ENCODE peak calls at places on chromosomes 11 and 22, in six cellular contexts. One of them, this sample, is unnamed.

GRCh38 chr11:19777032-19777341 is 64.3 kb downstream of the NAV2 start:
- DNase-seq in transverse colon: peak
- DNase-seq in CD8-positive, alpha-beta T cell: no peak
- DNase-seq in left lung: peak
- DNase-seq in K562: no peak
- DNase-seq in dorsolateral prefrontal cortex: no peak
- DNase-seq in this sample: no peak

GRCh38 chr11:116879789-116880402 is 42.5 kb upstream of the APOA1 start:
- DNase-seq in dorsolateral prefrontal cortex: no peak
- DNase-seq in transverse colon: no peak
- DNase-seq in CD8-positive, alpha-beta T cell: no peak
- DNase-seq in K562: peak
- DNase-seq in left lung: no peak
- DNase-seq in this sample: peak

GRCh38 chr11:8839957-8840945 is 70.7 kb upstream of the AKIP1 start:
- DNase-seq in dorsolateral prefrontal cortex: peak
- DNase-seq in left lung: no peak
- DNase-seq in transverse colon: peak
- DNase-seq in CD8-positive, alpha-beta T cell: no peak
- DNase-seq in K562: no peak
- DNase-seq in this sample: peak

GRCh38 chr11:47253660-47254059 is 4.1 kb upstream of the NR1H3 start:
- DNase-seq in K562: no peak
- DNase-seq in CD8-positive, alpha-beta T cell: no peak
- DNase-seq in dorsolateral prefrontal cortex: no peak
- DNase-seq in left lung: no peak
- DNase-seq in transverse colon: peak
- DNase-seq in this sample: no peak

GRCh38 chr11:112225753-112226061 is 521 bp upstream of the PTS start:
- DNase-seq in CD8-positive, alpha-beta T cell: no peak
- DNase-seq in left lung: no peak
- DNase-seq in K562: no peak
- DNase-seq in dorsolateral prefrontal cortex: no peak
- DNase-seq in transverse colon: peak
- DNase-seq in this sample: no peak

GRCh38 chr11:46120711-46121327 is 435 bp downstream of the PHF21A start:
- DNase-seq in CD8-positive, alpha-beta T cell: no peak
- DNase-seq in K562: peak
- DNase-seq in dorsolateral prefrontal cortex: peak
- DNase-seq in transverse colon: peak
- DNase-seq in left lung: no peak
- DNase-seq in this sample: peak

GRCh38 chr11:8925711-8926110 is 7.0 kb downstream of the C11orf16 start:
- DNase-seq in CD8-positive, alpha-beta T cell: no peak
- DNase-seq in dorsolateral prefrontal cortex: no peak
- DNase-seq in K562: no peak
- DNase-seq in transverse colon: no peak
- DNase-seq in left lung: no peak
- DNase-seq in this sample: no peak

GRCh38 chr22:41564563-41564962 is 3.8 kb downstream of the CSDC2 start:
- DNase-seq in CD8-positive, alpha-beta T cell: no peak
- DNase-seq in dorsolateral prefrontal cortex: no peak
- DNase-seq in transverse colon: no peak
- DNase-seq in K562: no peak
- DNase-seq in left lung: no peak
- DNase-seq in this sample: no peak

GRCh38 chr22:45268167-45268957 is 16.4 kb upstream of the UPK3A start:
- DNase-seq in dorsolateral prefrontal cortex: no peak
- DNase-seq in left lung: no peak
- DNase-seq in CD8-positive, alpha-beta T cell: no peak
- DNase-seq in transverse colon: peak
- DNase-seq in K562: no peak
- DNase-seq in this sample: no peak

GRCh38 chr11:120516461-120517389 is 5.2 kb downstream of the GRIK4 start:
- DNase-seq in K562: no peak
- DNase-seq in left lung: peak
- DNase-seq in dorsolateral prefrontal cortex: no peak
- DNase-seq in CD8-positive, alpha-beta T cell: no peak
- DNase-seq in transverse colon: no peak
- DNase-seq in this sample: no peak

GRCh38 chr22:19554834-19555404 is 30.7 kb upstream of the CLDN5 start:
- DNase-seq in transverse colon: no peak
- DNase-seq in K562: no peak
- DNase-seq in CD8-positive, alpha-beta T cell: no peak
- DNase-seq in left lung: no peak
- DNase-seq in dorsolateral prefrontal cortex: no peak
- DNase-seq in this sample: peak

GRCh38 chr11:71086687-71087258 is 165.6 kb downstream of the SHANK2 start:
- DNase-seq in K562: peak
- DNase-seq in CD8-positive, alpha-beta T cell: no peak
- DNase-seq in left lung: no peak
- DNase-seq in transverse colon: no peak
- DNase-seq in dorsolateral prefrontal cortex: peak
- DNase-seq in this sample: peak

GRCh38 chr11:110858556-110858921 is 146.3 kb upstream of the ARHGAP20 start:
- DNase-seq in dorsolateral prefrontal cortex: no peak
- DNase-seq in CD8-positive, alpha-beta T cell: no peak
- DNase-seq in left lung: no peak
- DNase-seq in transverse colon: peak
- DNase-seq in K562: no peak
- DNase-seq in this sample: peak

GRCh38 chr22:47091241-47091691 is 328.8 kb downstream of the TBC1D22A start:
- DNase-seq in CD8-positive, alpha-beta T cell: no peak
- DNase-seq in dorsolateral prefrontal cortex: no peak
- DNase-seq in transverse colon: no peak
- DNase-seq in K562: peak
- DNase-seq in left lung: no peak
- DNase-seq in this sample: no peak

GRCh38 chr22:48575567-48576332 is 1251.9 kb downstream of the BRD1 start:
- DNase-seq in transverse colon: no peak
- DNase-seq in CD8-positive, alpha-beta T cell: no peak
- DNase-seq in dorsolateral prefrontal cortex: no peak
- DNase-seq in left lung: peak
- DNase-seq in K562: no peak
- DNase-seq in this sample: no peak
- H3K4me3 ChIP-seq in transverse colon: peak
- H3K4me3 ChIP-seq in CD8-positive, alpha-beta T cell: no peak
- H3K4me3 ChIP-seq in dorsolateral prefrontal cortex: peak
- H3K4me3 ChIP-seq in left lung: no peak
- H3K4me3 ChIP-seq in K562: no peak
- H3K4me3 ChIP-seq in this sample: no peak

GRCh38 chr22:48941903-48942625 is 885.6 kb downstream of the BRD1 start:
- DNase-seq in CD8-positive, alpha-beta T cell: no peak
- DNase-seq in left lung: no peak
- DNase-seq in transverse colon: peak
- DNase-seq in K562: no peak
- DNase-seq in dorsolateral prefrontal cortex: no peak
- DNase-seq in this sample: no peak

GRCh38 chr22:48938741-48939140 is 888.9 kb downstream of the BRD1 start:
- DNase-seq in CD8-positive, alpha-beta T cell: no peak
- DNase-seq in transverse colon: peak
- DNase-seq in K562: no peak
- DNase-seq in left lung: no peak
- DNase-seq in dorsolateral prefrontal cortex: no peak
- DNase-seq in this sample: no peak

GRCh38 chr22:48939441-48940265 is 888.0 kb downstream of the BRD1 start:
- DNase-seq in transverse colon: peak
- DNase-seq in CD8-positive, alpha-beta T cell: no peak
- DNase-seq in K562: no peak
- DNase-seq in left lung: no peak
- DNase-seq in dorsolateral prefrontal cortex: no peak
- DNase-seq in this sample: no peak

GRCh38 chr22:48940988-48941902 is 886.4 kb downstream of the BRD1 start:
- DNase-seq in left lung: no peak
- DNase-seq in transverse colon: peak
- DNase-seq in dorsolateral prefrontal cortex: no peak
- DNase-seq in K562: no peak
- DNase-seq in CD8-positive, alpha-beta T cell: no peak
- DNase-seq in this sample: no peak

DNA sequence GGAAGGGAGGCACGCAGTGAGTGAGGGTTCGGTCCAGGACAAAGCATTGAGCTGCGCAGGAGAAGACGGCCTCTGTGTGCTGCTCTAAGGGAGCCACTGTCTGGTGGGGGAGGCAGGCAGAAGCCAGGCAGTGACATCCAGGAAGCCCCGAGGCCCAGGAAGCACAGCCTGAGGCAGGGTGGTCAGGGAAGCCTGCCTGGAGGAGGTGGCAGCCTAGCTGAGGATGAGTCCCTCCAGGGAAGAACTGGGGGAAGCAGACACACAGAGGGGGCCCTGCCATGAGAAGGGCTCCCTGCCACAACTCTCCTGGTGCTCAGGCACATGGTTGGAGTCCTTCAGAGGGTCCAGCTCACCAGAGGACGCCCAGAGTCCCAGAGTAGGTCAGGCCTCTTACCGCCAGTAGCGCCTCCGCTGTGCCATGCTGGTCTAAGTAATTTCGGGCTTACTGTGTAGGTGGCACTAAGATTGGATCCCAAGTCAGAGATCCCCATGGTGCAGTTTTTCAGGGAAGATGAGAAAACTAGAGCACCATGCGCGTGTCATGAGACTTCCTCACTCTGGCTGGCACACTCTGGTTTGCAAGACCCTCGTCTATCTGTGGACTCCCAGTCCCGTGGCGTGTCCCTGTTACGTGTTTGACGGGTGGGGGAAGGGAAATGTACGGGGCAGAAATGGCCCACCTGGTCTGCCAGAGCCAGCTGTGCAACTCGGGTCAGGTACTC is 887.2 kb downstream of the BRD1 start:
- DNase-seq in K562: no peak
- DNase-seq in transverse colon: peak
- DNase-seq in dorsolateral prefrontal cortex: no peak
- DNase-seq in CD8-positive, alpha-beta T cell: no peak
- DNase-seq in left lung: no peak
- DNase-seq in this sample: no peak
- TF ChIP-seq CTCF in K562: no peak
- TF ChIP-seq CTCF in transverse colon: no peak
- TF ChIP-seq CTCF in dorsolateral prefrontal cortex: no peak
- TF ChIP-seq CTCF in CD8-positive, alpha-beta T cell: no peak
- TF ChIP-seq CTCF in left lung: no peak
- TF ChIP-seq CTCF in this sample: no peak

GRCh38 chr11:520428-521178 is 13.6 kb upstream of the RNH1 start:
- DNase-seq in CD8-positive, alpha-beta T cell: no peak
- DNase-seq in dorsolateral prefrontal cortex: no peak
- DNase-seq in left lung: peak
- DNase-seq in K562: no peak
- DNase-seq in transverse colon: no peak
- DNase-seq in this sample: no peak

GRCh38 chr11:516400-516799 is 9.4 kb upstream of the RNH1 start:
- DNase-seq in left lung: no peak
- DNase-seq in dorsolateral prefrontal cortex: no peak
- DNase-seq in transverse colon: no peak
- DNase-seq in CD8-positive, alpha-beta T cell: no peak
- DNase-seq in K562: no peak
- DNase-seq in this sample: no peak

GRCh38 chr11:521179-521688 is 14.1 kb downstream of the HRAS start:
- DNase-seq in dorsolateral prefrontal cortex: no peak
- DNase-seq in CD8-positive, alpha-beta T cell: no peak
- DNase-seq in K562: no peak
- DNase-seq in transverse colon: no peak
- DNase-seq in left lung: no peak
- DNase-seq in this sample: no peak

GRCh38 chr11:515131-515530 is 8.1 kb upstream of the RNH1 start:
- DNase-seq in dorsolateral prefrontal cortex: no peak
- DNase-seq in CD8-positive, alpha-beta T cell: no peak
- DNase-seq in transverse colon: no peak
- DNase-seq in K562: no peak
- DNase-seq in left lung: no peak
- DNase-seq in this sample: no peak

DNA sequence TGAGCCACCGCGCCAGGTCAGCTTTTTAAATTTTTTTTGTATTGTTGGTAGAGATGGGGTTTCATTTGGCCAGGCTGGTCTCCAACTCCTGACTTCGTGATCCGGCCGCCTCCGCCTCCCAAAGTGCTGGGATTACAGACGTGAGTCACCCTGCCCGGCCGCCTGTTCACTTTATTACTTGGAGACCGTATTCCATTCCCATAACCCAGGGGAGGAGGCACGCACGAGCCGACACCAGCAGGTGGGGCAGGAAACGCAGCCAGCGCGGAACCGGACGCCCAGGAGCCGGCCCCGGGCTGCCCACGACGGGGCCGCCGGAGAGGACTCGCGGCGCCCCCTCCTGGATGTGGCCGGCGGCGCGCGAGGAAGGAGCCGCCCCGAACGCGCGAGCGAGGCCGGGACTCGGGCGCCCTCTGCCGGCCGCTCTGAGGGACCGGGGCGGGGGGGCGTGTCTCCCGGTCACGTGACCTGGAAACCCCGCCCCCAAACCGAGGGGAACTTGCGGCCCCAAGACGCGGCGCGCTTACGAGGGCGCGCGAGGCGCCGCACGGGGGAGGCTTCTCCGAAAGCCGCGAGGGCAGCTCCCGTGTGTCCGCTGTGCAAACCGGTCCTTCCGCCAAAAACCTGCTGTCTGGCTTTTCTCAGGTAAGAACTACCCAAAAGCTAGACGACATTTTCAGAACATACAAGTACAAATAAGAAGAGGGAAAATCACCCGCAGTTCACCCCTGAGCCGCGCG is 11.6 kb upstream of the RNH1 start:
- DNase-seq in CD8-positive, alpha-beta T cell: peak
- DNase-seq in transverse colon: peak
- DNase-seq in left lung: peak
- DNase-seq in K562: peak
- DNase-seq in dorsolateral prefrontal cortex: peak
- DNase-seq in this sample: peak
- H3K4me3 ChIP-seq in CD8-positive, alpha-beta T cell: peak
- H3K4me3 ChIP-seq in transverse colon: no peak
- H3K4me3 ChIP-seq in left lung: no peak
- H3K4me3 ChIP-seq in K562: peak
- H3K4me3 ChIP-seq in dorsolateral prefrontal cortex: peak
- H3K4me3 ChIP-seq in this sample: peak

DNA sequence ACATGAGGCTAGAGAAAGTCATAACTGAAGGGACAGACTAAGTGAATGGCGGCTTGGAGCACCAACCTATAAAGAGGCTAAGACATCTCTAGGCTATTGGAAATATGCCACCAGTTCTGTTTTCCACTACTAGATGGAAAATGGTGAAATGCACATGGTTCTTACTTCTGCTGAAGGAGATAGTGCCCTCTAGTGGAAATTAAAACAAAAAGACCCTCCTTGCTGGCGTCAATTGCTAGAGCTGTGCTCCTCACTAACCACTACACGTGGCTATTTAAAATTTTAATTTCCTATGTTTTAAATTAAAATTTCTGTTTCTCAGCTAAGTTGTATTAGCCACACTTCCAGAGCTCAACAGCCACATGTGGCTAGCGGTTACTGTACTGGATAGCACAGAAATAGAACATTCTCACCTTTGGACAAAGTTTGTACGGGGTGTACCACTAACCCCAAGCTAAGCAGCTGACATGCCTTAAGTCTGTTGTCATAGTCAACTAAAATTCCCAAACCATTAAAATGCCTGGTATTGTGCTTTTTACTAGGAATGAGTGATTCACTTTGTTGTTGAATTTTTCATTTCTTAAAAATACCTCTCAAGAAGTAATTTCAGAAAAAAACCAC is 34.1 kb upstream of the CALCA start:
- DNase-seq in CD8-positive, alpha-beta T cell: no peak
- DNase-seq in transverse colon: no peak
- DNase-seq in dorsolateral prefrontal cortex: no peak
- DNase-seq in K562: peak
- DNase-seq in left lung: no peak
- DNase-seq in this sample: peak
- TF ChIP-seq CTCF in CD8-positive, alpha-beta T cell: peak
- TF ChIP-seq CTCF in transverse colon: peak
- TF ChIP-seq CTCF in dorsolateral prefrontal cortex: peak
- TF ChIP-seq CTCF in K562: peak
- TF ChIP-seq CTCF in left lung: no peak
- TF ChIP-seq CTCF in this sample: peak

This sample was measured in fibroblast of pulmonary artery.